ENCODE peak calls at places on chromosomes 4 and X, in nine cellular contexts. One of them, this sample, is unnamed.

GRCh38 chrX:151815461-151815860 is 80.9 kb downstream of the CNGA2 start:
- DNase-seq in RWPE1: no peak
- DNase-seq in heart right ventricle: no peak
- DNase-seq in naive thymus-derived CD4-positive, alpha-beta T cell: no peak
- DNase-seq in breast epithelium: no peak
- DNase-seq in ascending aorta: no peak
- DNase-seq in aorta: no peak
- DNase-seq in substantia nigra: no peak
- DNase-seq in mammary epithelial cell: no peak
- DNase-seq in this sample: no peak

GRCh38 chrX:22855693-22856092 is 144.1 kb upstream of the DDX53 start:
- DNase-seq in aorta: no peak
- DNase-seq in substantia nigra: no peak
- DNase-seq in naive thymus-derived CD4-positive, alpha-beta T cell: no peak
- DNase-seq in breast epithelium: no peak
- DNase-seq in heart right ventricle: no peak
- DNase-seq in ascending aorta: no peak
- DNase-seq in RWPE1: no peak
- DNase-seq in mammary epithelial cell: no peak
- DNase-seq in this sample: no peak

GRCh38 chrX:29690061-29690460 is 525.3 kb upstream of the MAGEB2 start:
- DNase-seq in ascending aorta: no peak
- DNase-seq in heart right ventricle: no peak
- DNase-seq in breast epithelium: no peak
- DNase-seq in substantia nigra: no peak
- DNase-seq in aorta: no peak
- DNase-seq in mammary epithelial cell: peak; percentile 41
- DNase-seq in RWPE1: no peak
- DNase-seq in naive thymus-derived CD4-positive, alpha-beta T cell: no peak
- DNase-seq in this sample: no peak

GRCh38 chrX:124467202-124467601 is 120.8 kb downstream of the SH2D1A start:
- DNase-seq in aorta: no peak
- DNase-seq in RWPE1: no peak
- DNase-seq in mammary epithelial cell: no peak
- DNase-seq in heart right ventricle: no peak
- DNase-seq in substantia nigra: no peak
- DNase-seq in ascending aorta: no peak
- DNase-seq in breast epithelium: no peak
- DNase-seq in naive thymus-derived CD4-positive, alpha-beta T cell: no peak
- DNase-seq in this sample: no peak

GRCh38 chr4:110867251-110867960 is 244.5 kb upstream of the PITX2 start:
- DNase-seq in breast epithelium: no peak
- DNase-seq in heart right ventricle: no peak
- DNase-seq in ascending aorta: no peak
- DNase-seq in aorta: no peak
- DNase-seq in substantia nigra: no peak
- DNase-seq in mammary epithelial cell: peak; percentile 27
- DNase-seq in RWPE1: peak; percentile 5
- DNase-seq in naive thymus-derived CD4-positive, alpha-beta T cell: no peak
- DNase-seq in this sample: no peak

GRCh38 chr4:141054446-141054845 is 78.8 kb downstream of the RNF150 start:
- DNase-seq in aorta: no peak
- DNase-seq in substantia nigra: no peak
- DNase-seq in ascending aorta: no peak
- DNase-seq in heart right ventricle: no peak
- DNase-seq in mammary epithelial cell: no peak
- DNase-seq in breast epithelium: no peak
- DNase-seq in RWPE1: no peak
- DNase-seq in naive thymus-derived CD4-positive, alpha-beta T cell: no peak
- DNase-seq in this sample: no peak

GRCh38 chr4:86496094-86497060 is 97.7 kb upstream of the PTPN13 start:
- DNase-seq in aorta: no peak
- DNase-seq in mammary epithelial cell: peak; percentile 52
- DNase-seq in RWPE1: peak; percentile 70
- DNase-seq in substantia nigra: no peak
- DNase-seq in naive thymus-derived CD4-positive, alpha-beta T cell: peak; percentile 41
- DNase-seq in ascending aorta: peak; percentile 67
- DNase-seq in heart right ventricle: peak; percentile 11
- DNase-seq in breast epithelium: no peak
- DNase-seq in this sample: no peak

GRCh38 chrX:45622538-45622937 is 421.9 kb upstream of the DIPK2B start:
- DNase-seq in substantia nigra: no peak
- DNase-seq in breast epithelium: no peak
- DNase-seq in RWPE1: no peak
- DNase-seq in naive thymus-derived CD4-positive, alpha-beta T cell: no peak
- DNase-seq in aorta: no peak
- DNase-seq in heart right ventricle: no peak
- DNase-seq in ascending aorta: no peak
- DNase-seq in mammary epithelial cell: peak; percentile 48
- DNase-seq in this sample: no peak

GRCh38 chr4:82865592-82865991 is 25.4 kb downstream of the SEC31A start:
- DNase-seq in naive thymus-derived CD4-positive, alpha-beta T cell: peak; percentile 53
- DNase-seq in mammary epithelial cell: peak; percentile 92
- DNase-seq in heart right ventricle: no peak
- DNase-seq in aorta: no peak
- DNase-seq in substantia nigra: no peak
- DNase-seq in ascending aorta: no peak
- DNase-seq in breast epithelium: no peak
- DNase-seq in RWPE1: peak; percentile 70
- DNase-seq in this sample: no peak

GRCh38 chr4:75432683-75433082 is 81.5 kb downstream of the RCHY1 start:
- DNase-seq in heart right ventricle: no peak
- DNase-seq in substantia nigra: no peak
- DNase-seq in aorta: no peak
- DNase-seq in breast epithelium: no peak
- DNase-seq in ascending aorta: no peak
- DNase-seq in RWPE1: peak; percentile 16
- DNase-seq in naive thymus-derived CD4-positive, alpha-beta T cell: no peak
- DNase-seq in mammary epithelial cell: peak; percentile 17
- DNase-seq in this sample: no peak

GRCh38 chrX:133190877-133191738 is 27.0 kb downstream of the TFDP3 start:
- DNase-seq in substantia nigra: no peak
- DNase-seq in aorta: no peak
- DNase-seq in ascending aorta: no peak
- DNase-seq in RWPE1: no peak
- DNase-seq in mammary epithelial cell: no peak
- DNase-seq in naive thymus-derived CD4-positive, alpha-beta T cell: no peak
- DNase-seq in breast epithelium: no peak
- DNase-seq in heart right ventricle: no peak
- DNase-seq in this sample: no peak

GRCh38 chrX:124229374-124229773 is 103.1 kb upstream of the TEX13D start:
- DNase-seq in breast epithelium: no peak
- DNase-seq in mammary epithelial cell: no peak
- DNase-seq in RWPE1: no peak
- DNase-seq in ascending aorta: no peak
- DNase-seq in substantia nigra: no peak
- DNase-seq in naive thymus-derived CD4-positive, alpha-beta T cell: no peak
- DNase-seq in heart right ventricle: no peak
- DNase-seq in aorta: no peak
- DNase-seq in this sample: no peak

GRCh38 chrX:40108959-40109287 is 11.2 kb upstream of the BCOR start:
- DNase-seq in mammary epithelial cell: peak; percentile 79
- DNase-seq in breast epithelium: peak; percentile 70
- DNase-seq in aorta: peak; percentile 95
- DNase-seq in substantia nigra: peak; percentile 18
- DNase-seq in ascending aorta: peak; percentile 87
- DNase-seq in RWPE1: peak; percentile 61
- DNase-seq in heart right ventricle: peak; percentile 74
- DNase-seq in naive thymus-derived CD4-positive, alpha-beta T cell: peak; percentile 44
- DNase-seq in this sample: peak; percentile 86

GRCh38 chrX:41148553-41148952 is 63.3 kb downstream of the USP9X start:
- DNase-seq in RWPE1: peak; percentile 8
- DNase-seq in naive thymus-derived CD4-positive, alpha-beta T cell: no peak
- DNase-seq in aorta: no peak
- DNase-seq in mammary epithelial cell: peak; percentile 44
- DNase-seq in heart right ventricle: no peak
- DNase-seq in breast epithelium: no peak
- DNase-seq in substantia nigra: no peak
- DNase-seq in ascending aorta: no peak
- DNase-seq in this sample: no peak

GRCh38 chrX:7170903-7171302 is 22.9 kb upstream of the PUDP start:
- DNase-seq in ascending aorta: no peak
- DNase-seq in aorta: no peak
- DNase-seq in substantia nigra: no peak
- DNase-seq in mammary epithelial cell: no peak
- DNase-seq in RWPE1: no peak
- DNase-seq in breast epithelium: no peak
- DNase-seq in heart right ventricle: no peak
- DNase-seq in naive thymus-derived CD4-positive, alpha-beta T cell: peak; percentile 24
- DNase-seq in this sample: no peak

DNA sequence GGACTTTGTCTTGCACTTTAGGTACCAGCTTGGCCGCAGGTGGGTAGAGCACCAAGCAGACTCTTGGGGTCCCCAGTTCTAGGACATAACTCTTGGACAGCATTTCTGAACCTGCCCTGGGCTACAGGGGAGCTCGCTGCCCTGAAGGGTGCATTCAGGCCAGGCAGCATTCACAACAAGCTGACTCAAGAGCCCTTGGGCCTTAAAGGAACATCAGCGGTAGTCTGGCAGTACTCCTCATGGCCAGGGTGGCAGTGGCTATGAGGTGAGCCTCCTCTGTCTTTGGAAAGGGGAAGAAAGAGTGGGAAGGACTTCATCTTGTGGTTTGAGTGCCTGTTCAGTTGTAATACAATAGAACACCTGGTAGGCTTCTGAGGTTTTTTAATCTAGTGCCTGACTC is 24.8 kb upstream of the SMARCA5 start:
- DNase-seq in aorta: no peak
- DNase-seq in substantia nigra: no peak
- DNase-seq in ascending aorta: no peak
- DNase-seq in RWPE1: no peak
- DNase-seq in mammary epithelial cell: no peak
- DNase-seq in naive thymus-derived CD4-positive, alpha-beta T cell: no peak
- DNase-seq in heart right ventricle: no peak
- DNase-seq in breast epithelium: no peak
- DNase-seq in this sample: no peak
- H3K27ac ChIP-seq in aorta: no peak overlapping the region
- H3K27ac ChIP-seq in substantia nigra: no peak overlapping the region
- H3K27ac ChIP-seq in ascending aorta: no peak overlapping the region
- H3K27ac ChIP-seq in RWPE1: no peak overlapping the region
- H3K27ac ChIP-seq in mammary epithelial cell: no peak overlapping the region
- H3K27ac ChIP-seq in naive thymus-derived CD4-positive, alpha-beta T cell: no peak overlapping the region
- H3K27ac ChIP-seq in heart right ventricle: no peak overlapping the region
- H3K27ac ChIP-seq in breast epithelium: no peak overlapping the region
- H3K27ac ChIP-seq in this sample: no peak overlapping the region

GRCh38 chr4:182447938-182448280 is 204.7 kb downstream of the TENM3 start:
- DNase-seq in mammary epithelial cell: no peak
- DNase-seq in breast epithelium: no peak
- DNase-seq in naive thymus-derived CD4-positive, alpha-beta T cell: no peak
- DNase-seq in ascending aorta: no peak
- DNase-seq in aorta: no peak
- DNase-seq in RWPE1: no peak
- DNase-seq in substantia nigra: no peak
- DNase-seq in heart right ventricle: no peak
- DNase-seq in this sample: no peak
- H3K27ac ChIP-seq in mammary epithelial cell: no peak overlapping the region
- H3K27ac ChIP-seq in breast epithelium: peak overlapping the region; percentile 69
- H3K27ac ChIP-seq in naive thymus-derived CD4-positive, alpha-beta T cell: no peak overlapping the region
- H3K27ac ChIP-seq in ascending aorta: no peak overlapping the region
- H3K27ac ChIP-seq in aorta: no peak overlapping the region
- H3K27ac ChIP-seq in RWPE1: peak overlapping the region; percentile 76
- H3K27ac ChIP-seq in substantia nigra: peak overlapping the region; percentile 42
- H3K27ac ChIP-seq in heart right ventricle: peak overlapping the region; percentile 9
- H3K27ac ChIP-seq in this sample: no peak overlapping the region

GRCh38 chr4:36206012-36206411 is 38.3 kb downstream of the ARAP2 start:
- DNase-seq in ascending aorta: no peak
- DNase-seq in mammary epithelial cell: no peak
- DNase-seq in RWPE1: no peak
- DNase-seq in breast epithelium: no peak
- DNase-seq in substantia nigra: no peak
- DNase-seq in heart right ventricle: no peak
- DNase-seq in aorta: no peak
- DNase-seq in naive thymus-derived CD4-positive, alpha-beta T cell: no peak
- DNase-seq in this sample: no peak
- H3K27ac ChIP-seq in ascending aorta: no peak overlapping the region
- H3K27ac ChIP-seq in mammary epithelial cell: no peak overlapping the region
- H3K27ac ChIP-seq in RWPE1: no peak overlapping the region
- H3K27ac ChIP-seq in breast epithelium: no peak overlapping the region
- H3K27ac ChIP-seq in substantia nigra: peak overlapping the region; percentile 83
- H3K27ac ChIP-seq in heart right ventricle: no peak overlapping the region
- H3K27ac ChIP-seq in aorta: no peak overlapping the region
- H3K27ac ChIP-seq in naive thymus-derived CD4-positive, alpha-beta T cell: no peak overlapping the region
- H3K27ac ChIP-seq in this sample: no peak overlapping the region

GRCh38 chr4:153152453-153153338 is 51.5 kb upstream of the TRIM2 start:
- DNase-seq in RWPE1: no peak
- DNase-seq in naive thymus-derived CD4-positive, alpha-beta T cell: peak; percentile 63
- DNase-seq in substantia nigra: peak; percentile 60
- DNase-seq in aorta: peak; percentile 85
- DNase-seq in breast epithelium: no peak
- DNase-seq in ascending aorta: peak; percentile 71
- DNase-seq in mammary epithelial cell: peak; percentile 16
- DNase-seq in heart right ventricle: peak; percentile 26
- DNase-seq in this sample: no peak

GRCh38 chr4:153156263-153156662 is 48.0 kb upstream of the TRIM2 start:
- DNase-seq in naive thymus-derived CD4-positive, alpha-beta T cell: peak; percentile 46
- DNase-seq in aorta: no peak
- DNase-seq in heart right ventricle: no peak
- DNase-seq in mammary epithelial cell: no peak
- DNase-seq in RWPE1: no peak
- DNase-seq in substantia nigra: no peak
- DNase-seq in breast epithelium: no peak
- DNase-seq in ascending aorta: no peak
- DNase-seq in this sample: no peak

GRCh38 chr4:153154010-153154975 is 50.0 kb upstream of the TRIM2 start:
- DNase-seq in RWPE1: peak; percentile 24
- DNase-seq in ascending aorta: no peak
- DNase-seq in heart right ventricle: no peak
- DNase-seq in substantia nigra: no peak
- DNase-seq in aorta: no peak
- DNase-seq in breast epithelium: no peak
- DNase-seq in naive thymus-derived CD4-positive, alpha-beta T cell: peak; percentile 29
- DNase-seq in mammary epithelial cell: peak; percentile 47
- DNase-seq in this sample: no peak

GRCh38 chr4:153151535-153152452 is 52.4 kb upstream of the TRIM2 start:
- DNase-seq in aorta: peak; percentile 80
- DNase-seq in RWPE1: no peak
- DNase-seq in heart right ventricle: peak; percentile 16
- DNase-seq in breast epithelium: no peak
- DNase-seq in substantia nigra: peak; percentile 13
- DNase-seq in naive thymus-derived CD4-positive, alpha-beta T cell: no peak
- DNase-seq in ascending aorta: peak; percentile 74
- DNase-seq in mammary epithelial cell: peak; percentile 19
- DNase-seq in this sample: no peak

DNA sequence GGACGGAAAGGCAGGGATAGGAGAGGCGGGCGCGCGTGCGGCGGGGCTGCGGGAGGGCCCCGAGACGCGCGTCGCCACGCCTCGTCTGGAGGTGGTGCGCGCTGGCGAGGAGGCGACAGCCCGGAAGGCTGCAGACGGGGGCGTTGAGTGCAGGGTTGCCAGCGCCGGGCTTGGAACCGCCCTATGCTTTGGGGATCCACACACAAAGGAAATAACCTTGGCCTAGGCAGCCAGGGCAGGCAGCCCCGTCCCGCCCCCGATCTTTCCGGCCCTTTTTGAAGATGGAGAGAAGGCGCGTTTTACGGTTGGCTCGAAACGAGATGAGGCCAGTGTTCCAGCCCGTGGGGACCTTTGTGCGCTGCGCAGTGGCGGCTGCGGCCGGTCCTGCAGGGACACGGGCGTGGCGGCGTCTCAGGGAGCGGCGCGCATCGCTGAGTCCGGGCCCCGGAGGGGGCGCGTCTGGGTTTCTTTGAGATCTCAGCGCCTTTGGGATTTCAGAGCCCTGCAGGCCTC is 50.8 kb upstream of the TRIM2 start:
- DNase-seq in substantia nigra: peak; percentile 60
- DNase-seq in RWPE1: no peak
- DNase-seq in aorta: peak; percentile 87
- DNase-seq in ascending aorta: peak; percentile 72
- DNase-seq in naive thymus-derived CD4-positive, alpha-beta T cell: peak; percentile 80
- DNase-seq in breast epithelium: no peak
- DNase-seq in heart right ventricle: peak; percentile 23
- DNase-seq in mammary epithelial cell: peak; percentile 51
- DNase-seq in this sample: peak; percentile 81
- H3K27ac ChIP-seq in substantia nigra: peak overlapping the region; percentile 79
- H3K27ac ChIP-seq in RWPE1: peak overlapping the region; percentile 74
- H3K27ac ChIP-seq in aorta: no peak overlapping the region
- H3K27ac ChIP-seq in ascending aorta: peak overlapping the region; percentile 70
- H3K27ac ChIP-seq in naive thymus-derived CD4-positive, alpha-beta T cell: peak overlapping the region; percentile 69
- H3K27ac ChIP-seq in breast epithelium: peak overlapping the region; percentile 80
- H3K27ac ChIP-seq in heart right ventricle: no peak overlapping the region
- H3K27ac ChIP-seq in mammary epithelial cell: no peak overlapping the region
- H3K27ac ChIP-seq in this sample: peak overlapping the region; percentile 37